ENCODE peak calls at places on chromosomes 1 and 21, in nine cellular contexts. One of them, this sample, is unnamed.

GRCh38 chr1:233394860-233395717 is 67.6 kb downstream of the MAP3K21 start:
- DNase-seq in CD4-positive, alpha-beta T cell: no peak
- DNase-seq in AG10803: peak; percentile 58
- DNase-seq in neural crest cell: peak; percentile 33
- DNase-seq in thoracic aorta: no peak
- DNase-seq in AG09309: peak; percentile 18
- DNase-seq in heart right ventricle: peak; percentile 16
- DNase-seq in endothelial cell: peak; percentile 29
- DNase-seq in uterus: no peak
- DNase-seq in this sample: no peak

GRCh38 chr1:162710349-162710748 is 78.1 kb downstream of the DDR2 start:
- DNase-seq in AG09309: no peak
- DNase-seq in heart right ventricle: no peak
- DNase-seq in CD4-positive, alpha-beta T cell: no peak
- DNase-seq in endothelial cell: no peak
- DNase-seq in AG10803: peak; percentile 71
- DNase-seq in thoracic aorta: no peak
- DNase-seq in neural crest cell: no peak
- DNase-seq in uterus: no peak
- DNase-seq in this sample: no peak

GRCh38 chr1:1683104-1683905 is 9.3 kb downstream of the SLC35E2B start:
- DNase-seq in heart right ventricle: no peak
- DNase-seq in AG09309: no peak
- DNase-seq in endothelial cell: no peak
- DNase-seq in neural crest cell: no peak
- DNase-seq in CD4-positive, alpha-beta T cell: no peak
- DNase-seq in uterus: no peak
- DNase-seq in thoracic aorta: no peak
- DNase-seq in AG10803: no peak
- DNase-seq in this sample: no peak

GRCh38 chr1:156746381-156746715 is 5.1 kb downstream of the HDGF start:
- DNase-seq in neural crest cell: no peak
- DNase-seq in CD4-positive, alpha-beta T cell: no peak
- DNase-seq in AG09309: no peak
- DNase-seq in heart right ventricle: no peak
- DNase-seq in endothelial cell: no peak
- DNase-seq in thoracic aorta: no peak
- DNase-seq in uterus: no peak
- DNase-seq in AG10803: no peak
- DNase-seq in this sample: no peak

GRCh38 chr1:100302756-100303155 is 36.7 kb downstream of the RTCA start:
- DNase-seq in CD4-positive, alpha-beta T cell: no peak
- DNase-seq in AG09309: peak; percentile 21
- DNase-seq in neural crest cell: no peak
- DNase-seq in AG10803: peak; percentile 73
- DNase-seq in endothelial cell: no peak
- DNase-seq in heart right ventricle: no peak
- DNase-seq in thoracic aorta: no peak
- DNase-seq in uterus: no peak
- DNase-seq in this sample: no peak

GRCh38 chr1:212466437-212466836 is 33.7 kb downstream of the NENF start:
- DNase-seq in neural crest cell: no peak
- DNase-seq in thoracic aorta: no peak
- DNase-seq in CD4-positive, alpha-beta T cell: no peak
- DNase-seq in heart right ventricle: no peak
- DNase-seq in uterus: no peak
- DNase-seq in AG09309: no peak
- DNase-seq in endothelial cell: no peak
- DNase-seq in AG10803: no peak
- DNase-seq in this sample: no peak

GRCh38 chr1:66671472-66671871 is 80.8 kb upstream of the DYNLT5 start:
- DNase-seq in heart right ventricle: no peak
- DNase-seq in AG09309: no peak
- DNase-seq in AG10803: peak; percentile 20
- DNase-seq in neural crest cell: no peak
- DNase-seq in uterus: no peak
- DNase-seq in thoracic aorta: no peak
- DNase-seq in CD4-positive, alpha-beta T cell: no peak
- DNase-seq in endothelial cell: no peak
- DNase-seq in this sample: no peak

GRCh38 chr1:28395181-28395580 is 25.6 kb downstream of the PHACTR4 start:
- DNase-seq in thoracic aorta: no peak
- DNase-seq in CD4-positive, alpha-beta T cell: no peak
- DNase-seq in endothelial cell: no peak
- DNase-seq in heart right ventricle: no peak
- DNase-seq in AG10803: no peak
- DNase-seq in neural crest cell: no peak
- DNase-seq in AG09309: no peak
- DNase-seq in uterus: no peak
- DNase-seq in this sample: no peak

GRCh38 chr21:35779690-35780570 is 280.4 kb downstream of the SETD4 start:
- DNase-seq in uterus: no peak
- DNase-seq in neural crest cell: no peak
- DNase-seq in CD4-positive, alpha-beta T cell: no peak
- DNase-seq in heart right ventricle: no peak
- DNase-seq in endothelial cell: no peak
- DNase-seq in AG10803: peak; percentile 92
- DNase-seq in thoracic aorta: no peak
- DNase-seq in AG09309: peak; percentile 77
- DNase-seq in this sample: no peak

GRCh38 chr1:1088801-1089680 is 14.9 kb upstream of the RNF223 start:
- DNase-seq in AG10803: no peak
- DNase-seq in uterus: no peak
- DNase-seq in thoracic aorta: no peak
- DNase-seq in neural crest cell: no peak
- DNase-seq in AG09309: no peak
- DNase-seq in endothelial cell: no peak
- DNase-seq in CD4-positive, alpha-beta T cell: no peak
- DNase-seq in heart right ventricle: no peak
- DNase-seq in this sample: no peak

GRCh38 chr1:193926956-193927355 is 740.5 kb upstream of the B3GALT2 start:
- DNase-seq in thoracic aorta: no peak
- DNase-seq in CD4-positive, alpha-beta T cell: no peak
- DNase-seq in AG09309: no peak
- DNase-seq in heart right ventricle: peak; percentile 29
- DNase-seq in AG10803: no peak
- DNase-seq in neural crest cell: no peak
- DNase-seq in uterus: no peak
- DNase-seq in endothelial cell: no peak
- DNase-seq in this sample: no peak

GRCh38 chr1:42932442-42932941 is 26.2 kb downstream of the SLC2A1 start:
- DNase-seq in thoracic aorta: no peak
- DNase-seq in neural crest cell: no peak
- DNase-seq in AG10803: no peak
- DNase-seq in AG09309: no peak
- DNase-seq in CD4-positive, alpha-beta T cell: no peak
- DNase-seq in endothelial cell: no peak
- DNase-seq in heart right ventricle: no peak
- DNase-seq in uterus: no peak
- DNase-seq in this sample: peak; percentile 5

GRCh38 chr1:245874942-245875580 is 632.0 kb downstream of the SMYD3 start:
- DNase-seq in endothelial cell: no peak
- DNase-seq in heart right ventricle: peak; percentile 90
- DNase-seq in neural crest cell: no peak
- DNase-seq in AG09309: peak; percentile 100
- DNase-seq in AG10803: peak; percentile 100
- DNase-seq in uterus: peak; percentile 76
- DNase-seq in CD4-positive, alpha-beta T cell: no peak
- DNase-seq in thoracic aorta: peak; percentile 4
- DNase-seq in this sample: no peak

GRCh38 chr1:206479164-206480125 is 9.2 kb downstream of the IKBKE start:
- DNase-seq in neural crest cell: peak; percentile 70
- DNase-seq in AG09309: peak; percentile 38
- DNase-seq in AG10803: peak; percentile 74
- DNase-seq in heart right ventricle: peak; percentile 70
- DNase-seq in CD4-positive, alpha-beta T cell: peak; percentile 58
- DNase-seq in uterus: peak; percentile 65
- DNase-seq in thoracic aorta: no peak
- DNase-seq in endothelial cell: peak; percentile 71
- DNase-seq in this sample: peak; percentile 83

GRCh38 chr1:6922096-6922931 is 137.1 kb downstream of the CAMTA1 start:
- DNase-seq in CD4-positive, alpha-beta T cell: no peak
- DNase-seq in heart right ventricle: peak; percentile 82
- DNase-seq in thoracic aorta: peak; percentile 53
- DNase-seq in AG09309: peak; percentile 78
- DNase-seq in uterus: peak; percentile 81
- DNase-seq in AG10803: peak; percentile 82
- DNase-seq in endothelial cell: no peak
- DNase-seq in neural crest cell: no peak
- DNase-seq in this sample: no peak

GRCh38 chr1:212285685-212286436 is 651 bp downstream of the PPP2R5A start:
- DNase-seq in AG10803: peak; percentile 51
- DNase-seq in CD4-positive, alpha-beta T cell: peak; percentile 70
- DNase-seq in thoracic aorta: peak; percentile 28
- DNase-seq in uterus: peak; percentile 64
- DNase-seq in AG09309: no peak
- DNase-seq in neural crest cell: peak; percentile 52
- DNase-seq in endothelial cell: peak; percentile 57
- DNase-seq in heart right ventricle: peak; percentile 55
- DNase-seq in this sample: peak; percentile 66

GRCh38 chr21:28337319-28337718 is 655.4 kb downstream of the LTN1 start:
- DNase-seq in AG09309: peak; percentile 51
- DNase-seq in neural crest cell: no peak
- DNase-seq in CD4-positive, alpha-beta T cell: no peak
- DNase-seq in heart right ventricle: no peak
- DNase-seq in endothelial cell: no peak
- DNase-seq in uterus: no peak
- DNase-seq in thoracic aorta: no peak
- DNase-seq in AG10803: peak; percentile 72
- DNase-seq in this sample: no peak
- TF ChIP-seq CTCF in AG09309: peak; percentile 44
- TF ChIP-seq CTCF in neural crest cell: peak; percentile 61
- TF ChIP-seq CTCF in CD4-positive, alpha-beta T cell: no peak
- TF ChIP-seq CTCF in heart right ventricle: peak; percentile 39
- TF ChIP-seq CTCF in endothelial cell: no peak
- TF ChIP-seq CTCF in uterus: no peak
- TF ChIP-seq CTCF in thoracic aorta: peak; percentile 24
- TF ChIP-seq CTCF in AG10803: peak; percentile 58
- TF ChIP-seq CTCF in this sample: no peak

GRCh38 chr1:180527270-180527669 is 24.9 kb upstream of the ACBD6 start:
- DNase-seq in CD4-positive, alpha-beta T cell: no peak
- DNase-seq in AG10803: peak; percentile 45
- DNase-seq in endothelial cell: no peak
- DNase-seq in uterus: no peak
- DNase-seq in heart right ventricle: no peak
- DNase-seq in AG09309: no peak
- DNase-seq in neural crest cell: no peak
- DNase-seq in thoracic aorta: peak; percentile 32
- DNase-seq in this sample: no peak
- TF ChIP-seq CTCF in CD4-positive, alpha-beta T cell: no peak
- TF ChIP-seq CTCF in AG10803: no peak
- TF ChIP-seq CTCF in endothelial cell: no peak
- TF ChIP-seq CTCF in uterus: no peak
- TF ChIP-seq CTCF in heart right ventricle: no peak
- TF ChIP-seq CTCF in AG09309: no peak
- TF ChIP-seq CTCF in neural crest cell: no peak
- TF ChIP-seq CTCF in thoracic aorta: no peak
- TF ChIP-seq CTCF in this sample: no peak

GRCh38 chr21:27476696-27477095 is 509.8 kb upstream of the ADAMTS5 start:
- DNase-seq in heart right ventricle: no peak
- DNase-seq in CD4-positive, alpha-beta T cell: no peak
- DNase-seq in neural crest cell: no peak
- DNase-seq in AG09309: peak; percentile 43
- DNase-seq in endothelial cell: no peak
- DNase-seq in thoracic aorta: no peak
- DNase-seq in AG10803: peak; percentile 83
- DNase-seq in uterus: no peak
- DNase-seq in this sample: no peak
- TF ChIP-seq CTCF in heart right ventricle: peak; percentile 50
- TF ChIP-seq CTCF in CD4-positive, alpha-beta T cell: no peak
- TF ChIP-seq CTCF in neural crest cell: peak; percentile 41
- TF ChIP-seq CTCF in AG09309: peak; percentile 67
- TF ChIP-seq CTCF in endothelial cell: no peak
- TF ChIP-seq CTCF in thoracic aorta: no peak
- TF ChIP-seq CTCF in AG10803: peak; percentile 83
- TF ChIP-seq CTCF in uterus: peak; percentile 40
- TF ChIP-seq CTCF in this sample: no peak

DNA sequence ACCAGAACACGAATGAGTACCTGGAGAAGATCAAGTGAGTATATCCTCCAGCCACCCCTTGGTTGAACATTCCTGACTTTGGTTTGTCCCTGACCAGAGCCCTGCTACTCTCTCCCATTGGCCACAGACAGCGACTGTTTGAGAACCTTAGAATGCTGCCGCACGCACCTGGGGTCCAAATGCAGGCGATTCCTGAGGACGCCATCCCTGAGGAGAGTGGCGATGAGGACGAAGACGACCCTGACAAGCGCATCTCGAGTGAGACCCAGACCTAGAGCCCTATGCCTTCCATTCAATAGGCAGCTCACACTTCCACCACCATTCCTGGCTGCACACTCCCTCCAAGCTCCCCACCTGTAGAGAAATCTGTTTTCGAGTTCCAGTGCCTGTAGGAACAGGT is 4.5 kb downstream of the MARCKSL1 start:
- DNase-seq in AG10803: no peak
- DNase-seq in CD4-positive, alpha-beta T cell: no peak
- DNase-seq in heart right ventricle: no peak
- DNase-seq in AG09309: no peak
- DNase-seq in thoracic aorta: no peak
- DNase-seq in endothelial cell: no peak
- DNase-seq in uterus: no peak
- DNase-seq in neural crest cell: no peak
- DNase-seq in this sample: no peak
- TF ChIP-seq CTCF in AG10803: no peak
- TF ChIP-seq CTCF in CD4-positive, alpha-beta T cell: no peak
- TF ChIP-seq CTCF in heart right ventricle: no peak
- TF ChIP-seq CTCF in AG09309: no peak
- TF ChIP-seq CTCF in thoracic aorta: no peak
- TF ChIP-seq CTCF in endothelial cell: no peak
- TF ChIP-seq CTCF in uterus: no peak
- TF ChIP-seq CTCF in neural crest cell: no peak
- TF ChIP-seq CTCF in this sample: no peak

GRCh38 chr1:21302747-21303715 is 12.8 kb upstream of the ECE1 start:
- DNase-seq in AG09309: peak; percentile 67
- DNase-seq in neural crest cell: no peak
- DNase-seq in uterus: no peak
- DNase-seq in thoracic aorta: no peak
- DNase-seq in AG10803: peak; percentile 96
- DNase-seq in endothelial cell: no peak
- DNase-seq in heart right ventricle: no peak
- DNase-seq in CD4-positive, alpha-beta T cell: no peak
- DNase-seq in this sample: no peak
- TF ChIP-seq CTCF in AG09309: peak; percentile 19
- TF ChIP-seq CTCF in neural crest cell: no peak
- TF ChIP-seq CTCF in uterus: peak; percentile 22
- TF ChIP-seq CTCF in thoracic aorta: peak; percentile 17
- TF ChIP-seq CTCF in AG10803: peak; percentile 39
- TF ChIP-seq CTCF in endothelial cell: no peak
- TF ChIP-seq CTCF in heart right ventricle: no peak
- TF ChIP-seq CTCF in CD4-positive, alpha-beta T cell: no peak
- TF ChIP-seq CTCF in this sample: no peak